ENCODE peak calls at places on chromosomes 3 and 15, in eight cellular contexts. H is heart left ventricle, A is stomach, D is body of pancreas, E is transverse colon, T is HCT116, I is prostate gland, C is IMR-90. Q is an unnamed sample. For H3K27me3, the result is how much of the 10 kb centered on the place peaks cover.

GRCh38 chr15:25944386-25944785 is 81.3 kb upstream of the ATP10A start:
- DNase-seq in H (no peak), A (no peak), D (no peak), E (no peak), T (no peak), I (no peak), C (no peak), Q (no peak)

GRCh38 chr15:42270996-42271395 is 2.0 kb upstream of the GANC start:
- DNase-seq in H (no peak), A (no peak), D (no peak), E (no peak), T (no peak), I (no peak), C (no peak), Q (no peak)

GRCh38 chr3:104933981-104934380 is 432.7 kb upstream of the ALCAM start:
- DNase-seq in H (no peak), A (no peak), D (no peak), E (no peak), T (no peak), I (no peak), C (no peak), Q (no peak)

GRCh38 chr3:33233884-33234283 is 15.3 kb upstream of the SUSD5 start:
- DNase-seq in H (no peak), A (no peak), D (no peak), E (no peak), T (no peak), I (no peak), C (no peak), Q (no peak)

GRCh38 chr3:3015472-3016089 is 94.6 kb downstream of the IL5RA start:
- DNase-seq in H (no peak), A (no peak), D (no peak), E (no peak), T (peak), I (peak), C (peak), Q (no peak)

GRCh38 chr3:127015282-127016042 is 32.5 kb downstream of the PLXNA1 start:
- DNase-seq in H (no peak), A (no peak), D (no peak), E (no peak), T (no peak), I (no peak), C (no peak), Q (no peak)

GRCh38 chr3:72961766-72962165 is 34.8 kb upstream of the PPP4R2 start:
- DNase-seq in H (no peak), A (no peak), D (no peak), E (no peak), T (no peak), I (no peak), C (no peak), Q (no peak)

GRCh38 chr15:90030376-90030775 is 29.3 kb downstream of the ZNF710 start:
- DNase-seq in H (peak), A (peak), D (peak), E (peak), T (no peak), I (no peak), C (no peak), Q (peak)

GRCh38 chr3:181772166-181772565 is 60.4 kb downstream of the SOX2 start:
- DNase-seq in H (no peak), A (no peak), D (no peak), E (no peak), T (no peak), I (no peak), C (no peak), Q (no peak)

GRCh38 chr15:74651251-74651741 is 35.7 kb downstream of the CLK3 start:
- DNase-seq in H (no peak), A (no peak), D (no peak), E (no peak), T (no peak), I (no peak), C (no peak), Q (no peak)

GRCh38 chr3:72234394-72234793 is 449.4 kb upstream of the PROK2 start:
- DNase-seq in H (no peak), A (no peak), D (no peak), E (no peak), T (no peak), I (peak), C (peak), Q (no peak)

GRCh38 chr3:119616056-119616455 is 18.4 kb downstream of the PLA1A start:
- DNase-seq in H (no peak), A (no peak), D (no peak), E (no peak), T (no peak), I (no peak), C (no peak), Q (no peak)

GRCh38 chr15:74265046-74265639 is 29.0 kb downstream of the CCDC33 start:
- DNase-seq in H (no peak), A (no peak), D (no peak), E (no peak), T (no peak), I (no peak), C (peak), Q (no peak)

GRCh38 chr3:20310629-20311028 is 124.6 kb upstream of the SGO1 start:
- DNase-seq in H (peak), A (no peak), D (no peak), E (no peak), T (no peak), I (no peak), C (no peak), Q (no peak)

GRCh38 chr15:39079296-39079834 is 501.5 kb upstream of the THBS1 start:
- DNase-seq in H (no peak), A (no peak), D (no peak), E (peak), T (no peak), I (no peak), C (peak), Q (no peak)

GRCh38 chr15:40367038-40367672 is 9.1 kb downstream of the DISP2 start:
- DNase-seq in H (peak), A (peak), D (peak), E (peak), T (no peak), I (peak), C (no peak), Q (peak)

GRCh38 chr15:58423858-58424608 is 7.8 kb upstream of the LIPC start:
- DNase-seq in H (no peak), A (no peak), D (no peak), E (no peak), T (no peak), I (no peak), C (peak), Q (no peak)

GRCh38 chr3:73453676-73454075 is 171.1 kb downstream of the PDZRN3 start:
- DNase-seq in H (no peak), A (no peak), D (no peak), E (no peak), T (no peak), I (no peak), C (peak), Q (no peak)

GRCh38 chr15:83046558-83047127 is 20.4 kb downstream of the BTBD1 start:
- DNase-seq in H (no peak), A (no peak), D (no peak), E (no peak), T (no peak), I (no peak), C (peak), Q (no peak)

GRCh38 chr15:75675579-75676404 is 28.1 kb downstream of the SNX33 start:
- DNase-seq in H (no peak), A (no peak), D (no peak), E (no peak), T (no peak), I (no peak), C (no peak), Q (no peak)

GRCh38 chr15:100703032-100703578 is 100.7 kb downstream of the ASB7 start:
- DNase-seq in H (no peak), A (no peak), D (no peak), E (no peak), T (no peak), I (no peak), C (peak), Q (no peak)

GRCh38 chr3:108223928-108224327 is 1.7 kb upstream of the IFT57 start:
- DNase-seq in H (no peak), A (no peak), D (no peak), E (no peak), T (no peak), I (no peak), C (peak), Q (no peak)

GRCh38 chr3:17456650-17457049 is 285.8 kb downstream of the TBC1D5 start:
- DNase-seq in H (no peak), A (no peak), D (no peak), E (no peak), T (no peak), I (no peak), C (no peak), Q (no peak)

GRCh38 chr3:141225939-141226338 is 5.7 kb upstream of the PXYLP1 start:
- DNase-seq in H (no peak), A (no peak), D (no peak), E (no peak), T (no peak), I (no peak), C (no peak), Q (no peak)

GRCh38 chr3:99839613-99840012 is 22.0 kb downstream of the CMSS1 start:
- DNase-seq in H (no peak), A (no peak), D (no peak), E (no peak), T (no peak), I (no peak), C (no peak), Q (no peak)

GRCh38 chr15:70699873-70700272 is 63.5 kb downstream of the UACA start:
- DNase-seq in H (no peak), A (no peak), D (no peak), E (no peak), T (no peak), I (no peak), C (no peak), Q (no peak)

GRCh38 chr3:44939581-44940036 is 36.4 kb downstream of the ZDHHC3 start:
- DNase-seq in H (no peak), A (no peak), D (no peak), E (no peak), T (no peak), I (no peak), C (peak), Q (no peak)

GRCh38 chr15:60390931-60391501 is 6.8 kb downstream of the ANXA2 start:
- DNase-seq in H (no peak), A (peak), D (no peak), E (peak), T (peak), I (no peak), C (peak), Q (peak)

GRCh38 chr15:25743160-25743908 is 119.8 kb downstream of the ATP10A start:
- DNase-seq in H (no peak), A (no peak), D (no peak), E (no peak), T (no peak), I (no peak), C (peak), Q (peak)

GRCh38 chr3:174949523-174949922 is 90.4 kb downstream of the NAALADL2 start:
- DNase-seq in H (no peak), A (no peak), D (no peak), E (no peak), T (no peak), I (no peak), C (peak), Q (no peak)

GRCh38 chr15:72312605-72313447 is 7.1 kb downstream of the CELF6 start:
- DNase-seq in H (peak), A (peak), D (peak), E (peak), T (peak), I (peak), C (peak), Q (peak)

GRCh38 chr15:80242132-80242769 is 9.8 kb downstream of the CTXND1 start:
- DNase-seq in H (peak), A (no peak), D (no peak), E (peak), T (peak), I (no peak), C (peak), Q (no peak)

GRCh38 chr3:147379651-147380050 is 26.7 kb downstream of the ZIC4 start:
- DNase-seq in H (no peak), A (no peak), D (no peak), E (no peak), T (no peak), I (no peak), C (no peak), Q (no peak)
- H3K27me3 ChIP-seq in H (under half), A (half or more), D (under half), E (half or more), T (under half), I (under half), C (half or more), Q (half or more)

DNA sequence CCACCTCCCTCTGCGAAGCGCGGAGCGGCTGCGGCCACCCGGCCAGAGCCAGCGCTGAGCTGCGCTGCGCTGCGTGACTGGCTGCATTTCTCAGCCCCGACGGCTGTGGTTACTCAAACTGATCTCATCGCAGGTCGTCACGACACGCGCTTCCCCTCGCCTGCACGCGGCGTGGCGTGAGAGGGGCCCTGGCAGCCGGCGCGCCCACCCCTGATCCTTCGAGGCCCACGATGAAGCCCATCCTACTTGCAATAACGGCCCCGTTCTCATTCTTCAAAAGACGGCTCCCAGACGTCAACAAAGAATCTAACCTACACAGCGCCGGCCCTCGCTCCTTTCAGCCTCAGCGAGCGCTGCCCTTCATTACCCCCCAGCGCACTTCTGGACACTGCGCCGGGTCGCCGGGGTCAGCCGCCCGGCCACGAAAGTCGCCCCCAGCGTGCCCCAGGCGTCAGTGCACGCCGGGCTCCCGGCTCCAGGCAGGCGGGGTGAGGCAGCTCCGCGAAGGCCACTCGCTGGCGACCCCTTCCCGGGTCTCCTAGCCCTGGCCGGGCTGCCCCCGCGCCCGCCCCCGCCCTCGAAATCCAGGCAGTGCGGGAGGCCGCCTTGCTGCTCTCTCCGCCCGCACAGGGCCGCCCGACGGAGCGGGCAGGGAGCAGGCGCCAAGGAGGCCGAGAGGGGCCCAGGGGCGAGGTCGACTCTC is 9.9 kb upstream of the LEKR1 start:
- DNase-seq in H (peak), A (peak), D (peak), E (peak), T (no peak), I (no peak), C (peak), Q (peak)
- TF ChIP-seq POLR2A in H (no peak), A (no peak), D (no peak), E (no peak), T (no peak), I (no peak), C (no peak), Q (no peak)

DNA sequence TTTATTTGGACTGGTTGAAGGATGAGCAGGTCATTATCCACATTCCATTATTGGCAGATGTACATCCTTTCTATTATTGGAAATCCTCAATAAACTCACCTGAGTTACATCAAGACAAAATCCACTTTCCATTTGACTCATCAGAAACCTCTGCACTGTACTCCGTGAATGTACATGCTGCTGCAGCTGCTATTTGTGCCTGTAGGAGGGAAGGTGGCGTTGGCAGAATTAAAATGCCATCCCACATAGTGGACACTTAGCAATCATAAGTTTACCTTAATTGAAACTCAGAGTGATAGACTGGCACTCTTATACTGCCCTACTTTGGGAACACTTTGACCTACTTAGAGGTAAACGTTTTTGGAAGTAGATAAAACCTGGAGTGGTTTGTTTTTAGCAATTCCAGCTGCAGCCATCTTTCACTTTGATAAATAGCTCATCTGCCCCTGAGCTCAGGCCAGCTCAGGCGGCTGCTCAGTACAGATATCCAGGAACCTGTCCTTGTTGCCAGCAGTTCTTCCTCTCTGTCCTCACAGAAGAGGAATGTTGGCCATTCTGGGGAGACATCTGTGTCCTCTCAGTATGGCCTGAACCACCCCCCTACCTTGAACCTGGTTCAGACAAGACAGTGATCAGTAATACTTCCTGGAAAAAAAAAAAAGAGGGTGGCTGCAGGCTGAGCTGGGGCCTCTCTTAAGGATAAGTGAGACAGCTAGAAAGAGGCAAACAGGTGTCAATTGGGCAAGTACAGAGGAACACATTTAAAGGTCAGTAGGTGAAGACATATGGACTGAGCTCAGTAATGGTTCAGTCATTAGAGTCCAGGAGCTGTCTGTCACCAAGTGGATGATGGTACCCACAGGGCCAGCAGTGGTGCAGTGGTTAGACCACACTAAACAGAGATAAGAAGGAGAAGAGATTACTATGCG is 153.4 kb upstream of the UMPS start:
- DNase-seq in H (no peak), A (no peak), D (no peak), E (no peak), T (no peak), I (no peak), C (no peak), Q (no peak)
- H3K27ac ChIP-seq in H (no peak), A (no peak), D (no peak), E (no peak), T (no peak), I (no peak), C (no peak), Q (no peak)

GRCh38 chr3:190865419-190865818 is 2.9 kb upstream of the GMNC start:
- DNase-seq in H (no peak), A (no peak), D (no peak), E (no peak), T (no peak), I (no peak), C (no peak), Q (no peak)

GRCh38 chr3:190865828-190866227 is 3.3 kb upstream of the GMNC start:
- DNase-seq in H (no peak), A (no peak), D (no peak), E (no peak), T (no peak), I (no peak), C (no peak), Q (no peak)

GRCh38 chr3:190863119-190863465 is 598 bp upstream of the GMNC start:
- DNase-seq in H (no peak), A (no peak), D (no peak), E (no peak), T (no peak), I (no peak), C (no peak), Q (no peak)

GRCh38 chr3:190862209-190863118 is at the start of gene GMNC:
- DNase-seq in H (peak), A (peak), D (peak), E (peak), T (peak), I (peak), C (peak), Q (peak)

GRCh38 chr3:190864002-190864401 is 1.5 kb upstream of the GMNC start:
- DNase-seq in H (no peak), A (no peak), D (no peak), E (no peak), T (no peak), I (no peak), C (no peak), Q (no peak)
- H3K27me3 ChIP-seq in H (under half), A (under half), D (under half), E (under half), T (under half), I (under half), C (under half), Q (under half)

GRCh38 chr3:150766742-150767141 is 3.8 kb upstream of the SIAH2 start:
- DNase-seq in H (no peak), A (no peak), D (no peak), E (no peak), T (no peak), I (no peak), C (no peak), Q (no peak)

GRCh38 chr3:150763841-150764483 is 993 bp upstream of the SIAH2 start:
- DNase-seq in H (peak), A (peak), D (peak), E (peak), T (peak), I (peak), C (peak), Q (peak)

GRCh38 chr3:150763122-150763840 is at the start of gene SIAH2:
- DNase-seq in H (peak), A (peak), D (peak), E (peak), T (peak), I (peak), C (peak), Q (peak)

GRCh38 chr3:150764607-150765366 is 1.8 kb upstream of the SIAH2 start:
- DNase-seq in H (no peak), A (no peak), D (no peak), E (no peak), T (no peak), I (no peak), C (no peak), Q (no peak)

GRCh38 chr3:150765949-150766720 is 3.2 kb upstream of the SIAH2 start:
- DNase-seq in H (no peak), A (no peak), D (no peak), E (no peak), T (no peak), I (no peak), C (peak), Q (no peak)
- TF ChIP-seq POLR2A in H (no peak), A (no peak), D (no peak), E (no peak), T (no peak), I (no peak), C (no peak), Q (no peak)

GRCh38 chr3:138213373-138214085 is 26.4 kb downstream of the ARMC8 start:
- DNase-seq in H (no peak), A (no peak), D (no peak), E (no peak), T (no peak), I (no peak), C (peak), Q (no peak)
- H3K27ac ChIP-seq in H (no peak), A (no peak), D (no peak), E (no peak), T (no peak), I (no peak), C (no peak), Q (no peak)

GRCh38 chr3:80612366-80612765 is 844.6 kb upstream of the ROBO1 start:
- DNase-seq in H (no peak), A (no peak), D (no peak), E (no peak), T (no peak), I (no peak), C (no peak), Q (no peak)
- H3K27me3 ChIP-seq in H (under half), A (under half), D (under half), E (under half), T (under half), I (under half), C (under half), Q (under half)

GRCh38 chr3:46406786-46407611 is at the start of the genes CCR5AS and CCRL2:
- DNase-seq in H (no peak), A (peak), D (peak), E (peak), T (no peak), I (no peak), C (peak), Q (peak)
- TF ChIP-seq POLR2A in H (no peak), A (no peak), D (peak), E (peak), T (no peak), I (peak), C (no peak), Q (no peak)